ENCODE peak calls at places on chromosomes 7 and 10, in five cellular contexts. One of them, this sample, is unnamed.

GRCh38 chr7:50634378-50634777 is 69.2 kb upstream of the DDC start:
- DNase-seq in A172: no peak
- DNase-seq in RPMI8226: no peak
- DNase-seq in KG1: no peak
- DNase-seq in stimulated activated CD8-positive, alpha-beta memory T cell treated with anti-CD3 and anti-CD28 coated beads, Interleukin-7, amount 100 ng/mL, for 48 hours: no peak
- DNase-seq in this sample: no peak

GRCh38 chr10:114332808-114333207 is 71.5 kb downstream of the AFAP1L2 start:
- DNase-seq in KG1: no peak
- DNase-seq in A172: peak; percentile 19
- DNase-seq in RPMI8226: peak; percentile 32
- DNase-seq in stimulated activated CD8-positive, alpha-beta memory T cell treated with anti-CD3 and anti-CD28 coated beads, Interleukin-7, amount 100 ng/mL, for 48 hours: no peak
- DNase-seq in this sample: no peak

GRCh38 chr7:117610390-117610789 is 130.6 kb downstream of the CFTR start:
- DNase-seq in A172: no peak
- DNase-seq in stimulated activated CD8-positive, alpha-beta memory T cell treated with anti-CD3 and anti-CD28 coated beads, Interleukin-7, amount 100 ng/mL, for 48 hours: no peak
- DNase-seq in KG1: no peak
- DNase-seq in RPMI8226: no peak
- DNase-seq in this sample: no peak

GRCh38 chr10:132528064-132528800 is 9.4 kb upstream of the INPP5A start:
- DNase-seq in stimulated activated CD8-positive, alpha-beta memory T cell treated with anti-CD3 and anti-CD28 coated beads, Interleukin-7, amount 100 ng/mL, for 48 hours: no peak
- DNase-seq in A172: no peak
- DNase-seq in RPMI8226: no peak
- DNase-seq in KG1: no peak
- DNase-seq in this sample: no peak

GRCh38 chr10:3777876-3778707 is 6.9 kb downstream of the KLF6 start:
- DNase-seq in RPMI8226: no peak
- DNase-seq in stimulated activated CD8-positive, alpha-beta memory T cell treated with anti-CD3 and anti-CD28 coated beads, Interleukin-7, amount 100 ng/mL, for 48 hours: no peak
- DNase-seq in KG1: no peak
- DNase-seq in A172: no peak
- DNase-seq in this sample: peak; percentile 27

GRCh38 chr10:96673318-96674099 is 46.8 kb downstream of the PIK3AP1 start:
- DNase-seq in KG1: peak; percentile 63
- DNase-seq in stimulated activated CD8-positive, alpha-beta memory T cell treated with anti-CD3 and anti-CD28 coated beads, Interleukin-7, amount 100 ng/mL, for 48 hours: no peak
- DNase-seq in A172: peak; percentile 57
- DNase-seq in RPMI8226: peak; percentile 6
- DNase-seq in this sample: peak; percentile 84

GRCh38 chr7:111159426-111159825 is 68.5 kb downstream of the LRRN3 start:
- DNase-seq in KG1: no peak
- DNase-seq in A172: no peak
- DNase-seq in stimulated activated CD8-positive, alpha-beta memory T cell treated with anti-CD3 and anti-CD28 coated beads, Interleukin-7, amount 100 ng/mL, for 48 hours: no peak
- DNase-seq in RPMI8226: no peak
- DNase-seq in this sample: peak; percentile 57

GRCh38 chr7:70833726-70834125 is 298.2 kb upstream of the GALNT17 start:
- DNase-seq in A172: peak; percentile 94
- DNase-seq in KG1: no peak
- DNase-seq in stimulated activated CD8-positive, alpha-beta memory T cell treated with anti-CD3 and anti-CD28 coated beads, Interleukin-7, amount 100 ng/mL, for 48 hours: no peak
- DNase-seq in RPMI8226: no peak
- DNase-seq in this sample: peak; percentile 78

GRCh38 chr10:3330687-3331086 is 158.1 kb upstream of the PITRM1 start:
- DNase-seq in RPMI8226: no peak
- DNase-seq in KG1: no peak
- DNase-seq in A172: peak; percentile 82
- DNase-seq in stimulated activated CD8-positive, alpha-beta memory T cell treated with anti-CD3 and anti-CD28 coated beads, Interleukin-7, amount 100 ng/mL, for 48 hours: no peak
- DNase-seq in this sample: peak; percentile 51

This sample was measured in M059J.